ENCODE peak calls at places on chromosomes 2 and 18, in seven cellular contexts. U, E, S, F, T, D and X are unnamed samples.

GRCh38 chr2:8252997-8253694 is 428.7 kb upstream of the ID2 start:
- DNase-seq in U (no peak), E (no peak), S (no peak), F (no peak), T (no peak), D (no peak), X (no peak)

GRCh38 chr18:13241893-13242175 is 23.3 kb downstream of the LDLRAD4 start:
- DNase-seq in U (no peak), E (no peak), S (no peak), F (no peak), T (peak), D (no peak), X (no peak)

GRCh38 chr2:201203916-201204654 is 21.1 kb downstream of the CASP10 start:
- DNase-seq in U (no peak), E (no peak), S (no peak), F (no peak), T (no peak), D (peak), X (no peak)

GRCh38 chr18:58161659-58162058 is 117.6 kb downstream of the NEDD4L start:
- DNase-seq in U (no peak), E (peak), S (no peak), F (no peak), T (no peak), D (peak), X (no peak)

GRCh38 chr2:225328192-225328591 is 71.3 kb upstream of the NYAP2 start:
- DNase-seq in U (no peak), E (peak), S (no peak), F (no peak), T (no peak), D (peak), X (no peak)

GRCh38 chr2:175097297-175097696 is 70.7 kb downstream of the ATF2 start:
- DNase-seq in U (no peak), E (no peak), S (no peak), F (no peak), T (no peak), D (peak), X (no peak)

GRCh38 chr2:236236559-236237450 is 27.4 kb downstream of the ASB18 start:
- DNase-seq in U (no peak), E (no peak), S (no peak), F (no peak), T (peak), D (no peak), X (no peak)

GRCh38 chr2:168929031-168929430 is 27.9 kb downstream of the G6PC2 start:
- DNase-seq in U (no peak), E (no peak), S (no peak), F (no peak), T (no peak), D (no peak), X (no peak)

GRCh38 chr2:74747411-74748080 is 86.4 kb upstream of the HK2 start:
- DNase-seq in U (no peak), E (no peak), S (no peak), F (no peak), T (no peak), D (peak), X (no peak)

GRCh38 chr2:72112421-72112820 is 35.2 kb downstream of the CYP26B1 start:
- DNase-seq in U (no peak), E (no peak), S (no peak), F (no peak), T (no peak), D (peak), X (peak)

GRCh38 chr2:120740765-120741513 is 5.3 kb downstream of the GLI2 start:
- DNase-seq in U (no peak), E (peak), S (no peak), F (no peak), T (peak), D (no peak), X (peak)

GRCh38 chr18:26536664-26537063 is 11.7 kb downstream of the KCTD1 start:
- DNase-seq in U (no peak), E (no peak), S (no peak), F (no peak), T (no peak), D (no peak), X (no peak)